ENCODE peak calls at places on chromosome 12, in six cellular contexts. H is NCI-H1048, L is ACHN, O is GM12892, U is A549, Q is IMR-90. B is an unnamed sample.

GRCh38 chr12:12207746-12208145 is 59.1 kb downstream of the LRP6 start:
- DNase-seq in H (no peak), Q (no peak), U (no peak), L (no peak), O (no peak), B (no peak)

GRCh38 chr12:56833780-56834179 is 70.7 kb downstream of the HSD17B6 start:
- DNase-seq in L (no peak), Q (no peak), H (no peak), U (no peak), O (no peak), B (no peak)

GRCh38 chr12:27260746-27261145 is 16.7 kb downstream of the STK38L start:
- DNase-seq in Q (peak), L (no peak), H (no peak), U (no peak), O (no peak), B (no peak)

GRCh38 chr12:54593135-54593534 is 4.7 kb upstream of the PPP1R1A start:
- DNase-seq in U (no peak), O (no peak), L (peak), H (no peak), Q (no peak), B (no peak)

GRCh38 chr12:41944241-41944640 is 200.4 kb downstream of the GXYLT1 start:
- DNase-seq in U (no peak), O (no peak), H (no peak), Q (no peak), L (no peak), B (no peak)

GRCh38 chr12:116539905-116540482 is 19.2 kb upstream of the MAP1LC3B2 start:
- DNase-seq in H (no peak), O (no peak), U (no peak), Q (peak), L (peak), B (no peak)

GRCh38 chr12:95544756-95545155 is 6.5 kb downstream of the USP44 start:
- DNase-seq in O (no peak), H (no peak), U (no peak), Q (peak), L (no peak), B (no peak)

GRCh38 chr12:124869011-124869665 is 5.5 kb upstream of the SCARB1 start:
- DNase-seq in O (no peak), H (no peak), U (no peak), Q (no peak), L (no peak), B (no peak)

GRCh38 chr12:119775246-119775895 is 101.7 kb downstream of the CIT start:
- DNase-seq in O (no peak), H (no peak), Q (no peak), U (no peak), L (no peak), B (no peak)

GRCh38 chr12:83128529-83128928 is 441.8 kb downstream of the TMTC2 start:
- DNase-seq in U (no peak), O (no peak), L (no peak), Q (no peak), H (no peak), B (no peak)

GRCh38 chr12:119684730-119685129 is 16.8 kb downstream of the PRKAB1 start:
- DNase-seq in H (no peak), U (no peak), L (no peak), Q (no peak), O (no peak), B (no peak)

GRCh38 chr12:132162508-132163031 is 18.3 kb downstream of the NOC4L start:
- DNase-seq in O (no peak), H (no peak), Q (peak), L (peak), U (no peak), B (no peak)

GRCh38 chr12:114669501-114670256 is 14.3 kb downstream of the TBX3 start:
- DNase-seq in H (no peak), Q (peak), O (no peak), L (no peak), U (no peak), B (no peak)

GRCh38 chr12:1830981-1831930 is 10.9 kb downstream of the LRTM2 start:
- DNase-seq in L (peak), H (no peak), O (no peak), Q (peak), U (no peak), B (no peak)

GRCh38 chr12:38844237-38844636 is 61.2 kb downstream of the CPNE8 start:
- DNase-seq in H (no peak), L (no peak), O (no peak), U (no peak), Q (no peak), B (no peak)

GRCh38 chr12:132148368-132149045 is 4.2 kb downstream of the NOC4L start:
- DNase-seq in Q (no peak), U (no peak), H (no peak), O (no peak), L (no peak), B (no peak)

GRCh38 chr12:27555928-27556778 is 32.1 kb downstream of the PPFIBP1 start:
- DNase-seq in U (no peak), H (no peak), Q (no peak), L (no peak), O (no peak), B (no peak)

GRCh38 chr12:88781909-88782308 is 201.6 kb upstream of the KITLG start:
- DNase-seq in Q (peak), H (no peak), L (no peak), O (no peak), U (no peak), B (no peak)

GRCh38 chr12:108699955-108700563 is 31.3 kb downstream of the CORO1C start:
- DNase-seq in O (no peak), L (no peak), Q (peak), H (no peak), U (no peak), B (no peak)

GRCh38 chr12:55686366-55687010 is 21.2 kb downstream of the ITGA7 start:
- DNase-seq in L (no peak), U (no peak), Q (no peak), O (no peak), H (no peak), B (no peak)

GRCh38 chr12:46468159-46468558 is 95.6 kb upstream of the SLC38A2 start:
- DNase-seq in U (no peak), L (no peak), Q (no peak), H (no peak), O (no peak), B (no peak)

GRCh38 chr12:65822732-65823480 is 1.4 kb upstream of the HMGA2 start:
- DNase-seq in H (no peak), Q (peak), O (no peak), U (peak), L (peak), B (no peak)

GRCh38 chr12:49428652-49429549 is 61.6 kb downstream of the SPATS2 start:
- DNase-seq in O (no peak), U (peak), Q (peak), L (peak), H (no peak), B (no peak)

GRCh38 chr12:93563807-93564538 is 8.5 kb upstream of the SOCS2 start:
- DNase-seq in L (peak), H (no peak), O (no peak), U (peak), Q (peak), B (no peak)

GRCh38 chr12:131092911-131093901 is 139.5 kb downstream of the ADGRD1 start:
- DNase-seq in U (no peak), L (no peak), Q (no peak), H (no peak), O (peak), B (no peak)

GRCh38 chr12:12671850-12672660 is 23.9 kb downstream of the GPR19 start:
- DNase-seq in L (peak), H (no peak), Q (peak), O (no peak), U (no peak), B (no peak)

GRCh38 chr12:116293687-116294463 is 16.4 kb upstream of the MED13L start:
- DNase-seq in H (no peak), Q (no peak), L (no peak), U (no peak), O (no peak), B (no peak)

GRCh38 chr12:95951515-95951914 is 8.4 kb downstream of the AMDHD1 start:
- DNase-seq in U (no peak), Q (no peak), O (no peak), L (no peak), H (no peak), B (peak)

GRCh38 chr12:585062-586061 is 77.9 kb downstream of the NINJ2 start:
- DNase-seq in Q (no peak), U (no peak), O (no peak), H (no peak), L (no peak), B (no peak)

GRCh38 chr12:48311313-48311712 is 39.4 kb downstream of the ZNF641 start:
- DNase-seq in O (no peak), H (no peak), U (no peak), L (no peak), Q (no peak), B (no peak)

GRCh38 chr12:11553871-11554533 is 95.5 kb upstream of the ETV6 start:
- DNase-seq in H (no peak), L (peak), O (peak), U (peak), Q (peak), B (peak)

GRCh38 chr12:27048822-27049752 is 26.7 kb downstream of the MED21 start:
- DNase-seq in H (no peak), O (no peak), L (no peak), Q (peak), U (no peak), B (no peak)

GRCh38 chr12:119689935-119690500 is 22.1 kb downstream of the PRKAB1 start:
- DNase-seq in U (no peak), L (no peak), Q (no peak), O (no peak), H (no peak), B (no peak)

GRCh38 chr12:93784339-93785086 is 107.3 kb downstream of the CRADD start:
- DNase-seq in U (no peak), L (peak), H (no peak), Q (peak), O (no peak), B (no peak)

GRCh38 chr12:113463746-113464743 is 7.6 kb downstream of the LHX5 start:
- DNase-seq in U (no peak), O (no peak), L (no peak), H (no peak), Q (no peak), B (peak)

GRCh38 chr12:119412811-119413794 is 78.6 kb downstream of the CCDC60 start:
- DNase-seq in H (no peak), O (no peak), Q (peak), U (peak), L (peak), B (peak)

GRCh38 chr12:127489055-127489454 is 777.9 kb upstream of the TMEM132C start:
- DNase-seq in O (no peak), Q (no peak), L (no peak), H (no peak), U (no peak), B (no peak)

GRCh38 chr12:28585146-28585545 is 394.9 kb downstream of the CCDC91 start:
- DNase-seq in L (no peak), U (no peak), H (no peak), O (no peak), Q (no peak), B (no peak)

GRCh38 chr12:51905507-51906438 is 1.5 kb upstream of the ACVRL1 start:
- DNase-seq in L (no peak), H (no peak), O (no peak), Q (peak), U (no peak), B (no peak)

GRCh38 chr12:104426926-104427546 is 29.7 kb upstream of the CHST11 start:
- DNase-seq in Q (peak), U (no peak), L (no peak), O (no peak), H (peak), B (no peak)